ENCODE peak calls at places on chromosomes 1 and 21, in ten cellular contexts. V is esophagus squamous epithelium; O is CD4-positive, alpha-beta T cell; M is fibroblast of gingiva; Z is cardiac fibroblast; I is foreskin melanocyte; Y is activated CD4-positive, alpha-beta T cell treated with anti-CD3 and anti-CD28 coated beads, Interleukin-2, amount 10 ng/mL, durations not matched to agents 7 days and 5 days; B is heart right ventricle; K is kidney epithelial cell; W is CD8-positive, alpha-beta T cell. X is an unnamed sample.

GRCh38 chr1:239884776-239885175 is 206.9 kb upstream of the FMN2 start:
- DNase-seq in V (no peak), O (no peak), M (no peak), Z (no peak), I (no peak), Y (no peak), B (no peak), K (no peak), W (no peak), X (no peak)

GRCh38 chr1:93029317-93029716 is 49.8 kb upstream of the MTF2 start:
- DNase-seq in V (no peak), O (no peak), M (no peak), Z (no peak), I (no peak), Y (peak), B (no peak), K (no peak), W (no peak), X (no peak)

GRCh38 chr1:207309775-207310273 is 11.7 kb upstream of the CD55 start:
- DNase-seq in V (no peak), O (no peak), M (peak), Z (peak), I (peak), Y (no peak), B (no peak), K (peak), W (no peak), X (no peak)

GRCh38 chr1:22709891-22710687 is 550 bp upstream of the EPHB2 start:
- DNase-seq in V (no peak), O (peak), M (peak), Z (peak), I (no peak), Y (no peak), B (peak), K (no peak), W (no peak), X (no peak)

GRCh38 chr21:42411891-42412635 is 8.4 kb downstream of the UBASH3A start:
- DNase-seq in V (no peak), O (no peak), M (no peak), Z (no peak), I (no peak), Y (no peak), B (no peak), K (no peak), W (no peak), X (no peak)

GRCh38 chr1:51000651-51001050 is 30.6 kb downstream of the CDKN2C start:
- DNase-seq in V (no peak), O (no peak), M (no peak), Z (no peak), I (no peak), Y (no peak), B (no peak), K (no peak), W (no peak), X (no peak)

GRCh38 chr1:3320246-3321152 is 134.0 kb upstream of the ARHGEF16 start:
- DNase-seq in V (no peak), O (no peak), M (no peak), Z (no peak), I (no peak), Y (no peak), B (no peak), K (no peak), W (no peak), X (no peak)

GRCh38 chr1:213070399-213070798 is 19.4 kb downstream of the RPS6KC1 start:
- DNase-seq in V (no peak), O (no peak), M (peak), Z (peak), I (peak), Y (peak), B (no peak), K (peak), W (no peak), X (no peak)

GRCh38 chr1:151828931-151829330 is 2.7 kb downstream of the RORC start:
- DNase-seq in V (no peak), O (no peak), M (no peak), Z (no peak), I (peak), Y (no peak), B (peak), K (no peak), W (no peak), X (no peak)

GRCh38 chr1:47694011-47694890 is 256.4 kb downstream of the FOXD2 start:
- DNase-seq in V (no peak), O (no peak), M (no peak), Z (no peak), I (no peak), Y (no peak), B (no peak), K (no peak), W (peak), X (no peak)

GRCh38 chr1:36092166-36092797 is 3.6 kb downstream of the ADPRS start:
- DNase-seq in V (no peak), O (no peak), M (no peak), Z (no peak), I (no peak), Y (no peak), B (no peak), K (no peak), W (no peak), X (no peak)

GRCh38 chr1:4519954-4520353 is 134.5 kb upstream of the AJAP1 start:
- DNase-seq in V (no peak), O (no peak), M (no peak), Z (no peak), I (no peak), Y (no peak), B (no peak), K (no peak), W (no peak), X (no peak)

GRCh38 chr1:84724128-84724860 is 34.0 kb upstream of the SSX2IP start:
- DNase-seq in V (no peak), O (peak), M (no peak), Z (no peak), I (no peak), Y (peak), B (no peak), K (no peak), W (peak), X (no peak)

GRCh38 chr1:208409171-208409570 is 165.0 kb upstream of the PLXNA2 start:
- DNase-seq in V (no peak), O (no peak), M (no peak), Z (no peak), I (no peak), Y (no peak), B (no peak), K (no peak), W (no peak), X (no peak)

GRCh38 chr1:205766038-205766437 is 9.2 kb downstream of the RAB29 start:
- DNase-seq in V (no peak), O (no peak), M (no peak), Z (peak), I (no peak), Y (no peak), B (no peak), K (no peak), W (no peak), X (no peak)

GRCh38 chr1:2233468-2233867 is 5.3 kb downstream of the SKI start:
- DNase-seq in V (no peak), O (no peak), M (no peak), Z (peak), I (no peak), Y (no peak), B (no peak), K (no peak), W (no peak), X (no peak)

GRCh38 chr1:155063550-155064108 is at the start of gene EFNA4:
- DNase-seq in V (peak), O (peak), M (peak), Z (peak), I (peak), Y (peak), B (peak), K (no peak), W (peak), X (peak)

GRCh38 chr1:236395780-236396664 is 1.9 kb downstream of the EDARADD start:
- DNase-seq in V (no peak), O (no peak), M (no peak), Z (no peak), I (no peak), Y (no peak), B (no peak), K (no peak), W (no peak), X (no peak)

GRCh38 chr21:21101911-21102310 is 103.7 kb downstream of the NCAM2 start:
- DNase-seq in V (no peak), O (no peak), M (peak), Z (peak), I (peak), Y (no peak), B (no peak), K (no peak), W (no peak), X (no peak)

GRCh38 chr1:91736999-91737615 is 148.8 kb downstream of the TGFBR3 start:
- DNase-seq in V (no peak), O (no peak), M (peak), Z (peak), I (peak), Y (no peak), B (no peak), K (peak), W (no peak), X (no peak)

GRCh38 chr1:43688594-43689000 is 18.7 kb upstream of the ST3GAL3 start:
- DNase-seq in V (no peak), O (no peak), M (peak), Z (peak), I (no peak), Y (no peak), B (no peak), K (no peak), W (no peak), X (no peak)

GRCh38 chr1:231396643-231397042 is 25.4 kb downstream of the EGLN1 start:
- DNase-seq in V (no peak), O (no peak), M (no peak), Z (no peak), I (no peak), Y (no peak), B (no peak), K (no peak), W (no peak), X (no peak)

GRCh38 chr1:219347843-219348475 is 174.3 kb downstream of the LYPLAL1 start:
- DNase-seq in V (no peak), O (no peak), M (no peak), Z (no peak), I (no peak), Y (no peak), B (peak), K (no peak), W (no peak), X (no peak)

GRCh38 chr1:113320972-113321680 is 69.2 kb upstream of the MAGI3 start:
- DNase-seq in V (no peak), O (no peak), M (no peak), Z (no peak), I (no peak), Y (no peak), B (no peak), K (no peak), W (no peak), X (no peak)

GRCh38 chr1:70487910-70488665 is 77.0 kb downstream of the CTH start:
- DNase-seq in V (no peak), O (no peak), M (no peak), Z (peak), I (peak), Y (peak), B (no peak), K (no peak), W (no peak), X (peak)

X was measured in D721Med.